ENCODE peak calls at places on chromosomes 3 and 15, in six cellular contexts. One of them, this sample, is unnamed.

GRCh38 chr3:194204036-194204792 is 68.3 kb downstream of the HES1 start:
- DNase-seq in Karpas-422: no peak
- DNase-seq in GM23248: no peak
- DNase-seq in aorta: no peak
- DNase-seq in PC-3: peak
- DNase-seq in fibroblast of lung: no peak
- DNase-seq in this sample: no peak

GRCh38 chr3:19467761-19468160 is 319.5 kb downstream of the KCNH8 start:
- DNase-seq in Karpas-422: no peak
- DNase-seq in GM23248: no peak
- DNase-seq in aorta: no peak
- DNase-seq in PC-3: no peak
- DNase-seq in fibroblast of lung: no peak
- DNase-seq in this sample: no peak

GRCh38 chr3:194351080-194351672 is at the start of gene CPN2:
- DNase-seq in Karpas-422: no peak
- DNase-seq in GM23248: no peak
- DNase-seq in aorta: no peak
- DNase-seq in PC-3: no peak
- DNase-seq in fibroblast of lung: no peak
- DNase-seq in this sample: no peak

GRCh38 chr15:69395460-69395859 is 18.7 kb upstream of the KIF23 start:
- DNase-seq in Karpas-422: no peak
- DNase-seq in GM23248: no peak
- DNase-seq in aorta: no peak
- DNase-seq in PC-3: no peak
- DNase-seq in fibroblast of lung: no peak
- DNase-seq in this sample: no peak

GRCh38 chr3:12442654-12443501 is 41.4 kb upstream of the TSEN2 start:
- DNase-seq in Karpas-422: no peak
- DNase-seq in GM23248: no peak
- DNase-seq in aorta: peak
- DNase-seq in PC-3: peak
- DNase-seq in fibroblast of lung: no peak
- DNase-seq in this sample: no peak

GRCh38 chr3:112056451-112056929 is 22.0 kb downstream of the TMPRSS7 start:
- DNase-seq in Karpas-422: no peak
- DNase-seq in GM23248: peak
- DNase-seq in aorta: no peak
- DNase-seq in PC-3: peak
- DNase-seq in fibroblast of lung: peak
- DNase-seq in this sample: peak

GRCh38 chr15:85624241-85624855 is 170.4 kb downstream of the KLHL25 start:
- DNase-seq in Karpas-422: no peak
- DNase-seq in GM23248: peak
- DNase-seq in aorta: no peak
- DNase-seq in PC-3: no peak
- DNase-seq in fibroblast of lung: peak
- DNase-seq in this sample: no peak

GRCh38 chr15:59299919-59300617 is 72.6 kb downstream of the MYO1E start:
- DNase-seq in Karpas-422: peak
- DNase-seq in GM23248: peak
- DNase-seq in aorta: peak
- DNase-seq in PC-3: peak
- DNase-seq in fibroblast of lung: peak
- DNase-seq in this sample: peak

GRCh38 chr3:25037049-25037547 is 391.0 kb upstream of the RARB start:
- DNase-seq in Karpas-422: no peak
- DNase-seq in GM23248: peak
- DNase-seq in aorta: no peak
- DNase-seq in PC-3: no peak
- DNase-seq in fibroblast of lung: peak
- DNase-seq in this sample: peak

GRCh38 chr3:152400912-152401311 is 132.2 kb downstream of the MBNL1 start:
- DNase-seq in Karpas-422: no peak
- DNase-seq in GM23248: peak
- DNase-seq in aorta: no peak
- DNase-seq in PC-3: peak
- DNase-seq in fibroblast of lung: peak
- DNase-seq in this sample: no peak

GRCh38 chr3:56379723-56380287 is 88.5 kb downstream of the ERC2 start:
- DNase-seq in Karpas-422: no peak
- DNase-seq in GM23248: no peak
- DNase-seq in aorta: no peak
- DNase-seq in PC-3: no peak
- DNase-seq in fibroblast of lung: no peak
- DNase-seq in this sample: no peak

GRCh38 chr15:40762919-40763800 is 708 bp upstream of the GCHFR start:
- DNase-seq in Karpas-422: peak
- DNase-seq in GM23248: peak
- DNase-seq in aorta: peak
- DNase-seq in PC-3: peak
- DNase-seq in fibroblast of lung: peak
- DNase-seq in this sample: no peak

GRCh38 chr3:7285502-7285901 is 424.6 kb downstream of the GRM7 start:
- DNase-seq in Karpas-422: peak
- DNase-seq in GM23248: no peak
- DNase-seq in aorta: no peak
- DNase-seq in PC-3: no peak
- DNase-seq in fibroblast of lung: peak
- DNase-seq in this sample: no peak

GRCh38 chr3:35748144-35748543 is 108.8 kb downstream of the ARPP21 start:
- DNase-seq in Karpas-422: no peak
- DNase-seq in GM23248: no peak
- DNase-seq in aorta: no peak
- DNase-seq in PC-3: no peak
- DNase-seq in fibroblast of lung: no peak
- DNase-seq in this sample: no peak

GRCh38 chr3:98699132-98699531 is 64.0 kb upstream of the ST3GAL6 start:
- DNase-seq in Karpas-422: no peak
- DNase-seq in GM23248: no peak
- DNase-seq in aorta: no peak
- DNase-seq in PC-3: peak
- DNase-seq in fibroblast of lung: no peak
- DNase-seq in this sample: no peak

GRCh38 chr3:140134231-140134630 is 199.2 kb downstream of the CLSTN2 start:
- DNase-seq in Karpas-422: no peak
- DNase-seq in GM23248: no peak
- DNase-seq in aorta: no peak
- DNase-seq in PC-3: no peak
- DNase-seq in fibroblast of lung: no peak
- DNase-seq in this sample: no peak

GRCh38 chr3:126259411-126260391 is 79.3 kb upstream of the ALDH1L1 start:
- DNase-seq in Karpas-422: peak
- DNase-seq in GM23248: peak
- DNase-seq in aorta: peak
- DNase-seq in PC-3: peak
- DNase-seq in fibroblast of lung: peak
- DNase-seq in this sample: no peak

GRCh38 chr15:64232400-64232799 is 69.6 kb upstream of the PPIB start:
- DNase-seq in Karpas-422: no peak
- DNase-seq in GM23248: peak
- DNase-seq in aorta: no peak
- DNase-seq in PC-3: peak
- DNase-seq in fibroblast of lung: peak
- DNase-seq in this sample: no peak

GRCh38 chr3:160768918-160769317 is 12.9 kb downstream of the PPM1L start:
- DNase-seq in Karpas-422: no peak
- DNase-seq in GM23248: no peak
- DNase-seq in aorta: no peak
- DNase-seq in PC-3: peak
- DNase-seq in fibroblast of lung: no peak
- DNase-seq in this sample: no peak

DNA sequence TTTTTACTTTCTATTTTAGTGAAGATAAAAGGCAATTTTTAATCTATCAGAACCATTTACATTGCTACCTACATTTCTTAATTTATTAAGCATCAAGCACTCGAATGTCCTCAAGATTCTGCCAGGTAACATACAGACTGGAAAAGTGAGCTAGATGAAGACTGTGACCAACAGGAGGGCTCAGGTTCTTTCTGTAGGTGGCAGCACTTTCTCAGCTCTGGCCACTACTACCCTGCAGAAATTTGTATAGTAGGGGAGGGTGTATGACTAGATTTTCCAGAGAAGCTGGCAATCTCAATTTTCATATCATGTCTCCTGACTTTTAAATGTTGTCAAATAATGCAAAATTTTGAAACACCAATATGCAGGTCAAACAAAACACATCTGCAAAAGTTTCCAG is 165.0 kb upstream of the SUCLG2 start:
- DNase-seq in Karpas-422: peak
- DNase-seq in GM23248: no peak
- DNase-seq in aorta: no peak
- DNase-seq in PC-3: peak
- DNase-seq in fibroblast of lung: no peak
- DNase-seq in this sample: no peak
- H3K4me3 ChIP-seq in Karpas-422: no peak
- H3K4me3 ChIP-seq in GM23248: no peak
- H3K4me3 ChIP-seq in aorta: no peak
- H3K4me3 ChIP-seq in PC-3: no peak
- H3K4me3 ChIP-seq in fibroblast of lung: no peak
- H3K4me3 ChIP-seq in this sample: no peak

DNA sequence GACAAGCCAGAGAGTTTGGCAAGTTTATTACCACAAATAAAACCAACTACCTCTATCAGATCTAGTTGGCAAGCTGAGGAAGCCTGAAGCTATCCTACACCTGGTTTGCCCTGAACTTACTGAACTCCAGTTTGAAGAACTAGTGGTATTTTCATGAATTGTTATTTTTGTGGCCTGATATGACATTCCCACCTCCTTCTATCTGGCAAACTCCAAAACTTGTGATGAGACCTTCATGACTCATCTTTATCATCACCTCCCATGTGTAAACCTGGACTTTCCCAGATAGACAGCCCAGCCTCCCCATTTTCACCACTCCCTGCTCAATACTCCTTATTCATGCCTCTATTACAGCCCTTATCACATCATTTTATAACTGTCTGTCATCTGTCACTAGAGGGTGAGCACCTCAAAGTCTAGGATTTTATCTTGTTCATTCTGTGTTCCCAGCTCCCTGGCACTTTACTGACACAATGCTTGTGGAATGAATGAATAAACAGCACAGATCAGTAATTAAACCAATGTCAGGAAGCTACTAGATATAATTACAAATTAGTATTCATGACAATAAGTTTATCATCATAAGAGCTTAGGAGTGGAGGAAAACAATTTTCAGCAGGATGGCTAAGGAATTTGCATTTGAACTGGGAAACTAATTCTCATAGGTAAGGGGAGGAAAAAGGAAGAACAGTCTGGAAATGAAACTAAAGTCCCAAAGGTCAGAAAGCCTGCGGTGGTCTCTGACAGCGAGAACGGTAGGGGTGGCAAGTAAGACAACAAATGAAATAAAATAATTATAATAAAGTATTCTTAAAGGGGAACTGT is 13.2 kb upstream of the TRANK1 start:
- DNase-seq in Karpas-422: no peak
- DNase-seq in GM23248: peak
- DNase-seq in aorta: no peak
- DNase-seq in PC-3: peak
- DNase-seq in fibroblast of lung: peak
- DNase-seq in this sample: no peak
- H3K4me3 ChIP-seq in Karpas-422: no peak
- H3K4me3 ChIP-seq in GM23248: peak
- H3K4me3 ChIP-seq in aorta: no peak
- H3K4me3 ChIP-seq in PC-3: peak
- H3K4me3 ChIP-seq in fibroblast of lung: no peak
- H3K4me3 ChIP-seq in this sample: no peak

GRCh38 chr15:61624950-61625349 is 395.8 kb upstream of the RORA start:
- DNase-seq in Karpas-422: no peak
- DNase-seq in GM23248: no peak
- DNase-seq in aorta: no peak
- DNase-seq in PC-3: no peak
- DNase-seq in fibroblast of lung: no peak
- DNase-seq in this sample: no peak
- H3K4me3 ChIP-seq in Karpas-422: no peak
- H3K4me3 ChIP-seq in GM23248: no peak
- H3K4me3 ChIP-seq in aorta: no peak
- H3K4me3 ChIP-seq in PC-3: no peak
- H3K4me3 ChIP-seq in fibroblast of lung: no peak
- H3K4me3 ChIP-seq in this sample: no peak

GRCh38 chr3:48949376-48949717 is 30.7 kb downstream of the ARIH2 start:
- DNase-seq in Karpas-422: no peak
- DNase-seq in GM23248: no peak
- DNase-seq in aorta: no peak
- DNase-seq in PC-3: no peak
- DNase-seq in fibroblast of lung: no peak
- DNase-seq in this sample: no peak
- H3K4me3 ChIP-seq in Karpas-422: no peak
- H3K4me3 ChIP-seq in GM23248: no peak
- H3K4me3 ChIP-seq in aorta: peak
- H3K4me3 ChIP-seq in PC-3: no peak
- H3K4me3 ChIP-seq in fibroblast of lung: no peak
- H3K4me3 ChIP-seq in this sample: no peak

GRCh38 chr15:42066764-42067415 is 27.5 kb downstream of the PLA2G4D start:
- DNase-seq in Karpas-422: no peak
- DNase-seq in GM23248: no peak
- DNase-seq in aorta: no peak
- DNase-seq in PC-3: no peak
- DNase-seq in fibroblast of lung: no peak
- DNase-seq in this sample: no peak
- H3K4me3 ChIP-seq in Karpas-422: no peak
- H3K4me3 ChIP-seq in GM23248: no peak
- H3K4me3 ChIP-seq in aorta: no peak
- H3K4me3 ChIP-seq in PC-3: no peak
- H3K4me3 ChIP-seq in fibroblast of lung: no peak
- H3K4me3 ChIP-seq in this sample: no peak